ENCODE peak calls at places on chromosomes 11 and 22, in eight cellular contexts. C, E, L, F, T, R, U and M are unnamed samples.

GRCh38 chr11:71185411-71185810 is 67.0 kb downstream of the SHANK2 start:
- DNase-seq in C (no peak), E (no peak), L (no peak), F (no peak), T (no peak), R (no peak), U (no peak), M (no peak)

GRCh38 chr11:3183523-3183922 is 18.4 kb upstream of the OSBPL5 start:
- DNase-seq in C (no peak), E (no peak), L (no peak), F (no peak), T (no peak), R (no peak), U (no peak), M (no peak)

GRCh38 chr11:83124631-83125424 is 32.1 kb upstream of the PCF11 start:
- DNase-seq in C (no peak), E (no peak), L (no peak), F (no peak), T (no peak), R (no peak), U (no peak), M (no peak)

GRCh38 chr11:60377737-60378136 is 595 bp upstream of the MS4A7 start:
- DNase-seq in C (no peak), E (peak), L (no peak), F (no peak), T (no peak), R (no peak), U (no peak), M (no peak)

GRCh38 chr11:64558065-64558745 is 32.8 kb upstream of the SLC22A12 start:
- DNase-seq in C (no peak), E (no peak), L (no peak), F (no peak), T (peak), R (no peak), U (no peak), M (no peak)

GRCh38 chr11:45022294-45023064 is 71.8 kb upstream of the TP53I11 start:
- DNase-seq in C (no peak), E (no peak), L (no peak), F (no peak), T (peak), R (no peak), U (no peak), M (no peak)

GRCh38 chr22:49815641-49816071 is 12.0 kb downstream of the BRD1 start:
- DNase-seq in C (no peak), E (no peak), L (peak), F (no peak), T (no peak), R (no peak), U (no peak), M (no peak)

GRCh38 chr11:117857734-117858369 is 18.6 kb downstream of the FXYD6 start:
- DNase-seq in C (no peak), E (no peak), L (no peak), F (no peak), T (no peak), R (no peak), U (no peak), M (no peak)

GRCh38 chr11:88352139-88352538 is 14.6 kb upstream of the CTSC start:
- DNase-seq in C (no peak), E (no peak), L (no peak), F (no peak), T (no peak), R (no peak), U (no peak), M (no peak)

GRCh38 chr22:40332319-40332781 is 13.9 kb upstream of the ADSL start:
- DNase-seq in C (no peak), E (no peak), L (no peak), F (no peak), T (no peak), R (no peak), U (no peak), M (no peak)

GRCh38 chr11:64870893-64871849 is 7.2 kb downstream of the EHD1 start:
- DNase-seq in C (no peak), E (no peak), L (no peak), F (no peak), T (no peak), R (no peak), U (no peak), M (no peak)

GRCh38 chr11:117282956-117283355 is 8.2 kb upstream of the BACE1-AS start:
- DNase-seq in C (no peak), E (no peak), L (no peak), F (no peak), T (no peak), R (no peak), U (no peak), M (no peak)

GRCh38 chr11:35798423-35798822 is 135.8 kb downstream of the TRIM44 start:
- DNase-seq in C (no peak), E (no peak), L (no peak), F (no peak), T (no peak), R (no peak), U (no peak), M (no peak)

GRCh38 chr11:67373916-67374570 is 645 bp upstream of the CLCF1 start:
- DNase-seq in C (no peak), E (peak), L (peak), F (no peak), T (peak), R (no peak), U (peak), M (no peak)

GRCh38 chr22:27690596-27690995 is 111.0 kb downstream of the MN1 start:
- DNase-seq in C (no peak), E (no peak), L (no peak), F (no peak), T (no peak), R (no peak), U (no peak), M (no peak)

GRCh38 chr11:79066456-79067354 is 374.1 kb downstream of the TENM4 start:
- DNase-seq in C (no peak), E (no peak), L (no peak), F (no peak), T (peak), R (no peak), U (no peak), M (no peak)

GRCh38 chr22:25027959-25028840 is 75.7 kb downstream of the KIAA1671 start:
- DNase-seq in C (no peak), E (peak), L (no peak), F (no peak), T (peak), R (no peak), U (no peak), M (no peak)

GRCh38 chr11:697028-697491 is 1.4 kb downstream of the TMEM80 start:
- DNase-seq in C (no peak), E (no peak), L (no peak), F (no peak), T (no peak), R (no peak), U (peak), M (no peak)

GRCh38 chr11:113161671-113162589 is 152.5 kb upstream of the TTC12 start:
- DNase-seq in C (no peak), E (no peak), L (no peak), F (no peak), T (no peak), R (peak), U (no peak), M (no peak)

GRCh38 chr11:1295086-1295485 is 14.3 kb downstream of the TOLLIP start:
- DNase-seq in C (no peak), E (no peak), L (no peak), F (no peak), T (no peak), R (no peak), U (no peak), M (no peak)

GRCh38 chr22:32842486-32842885 is 41.0 kb downstream of the TIMP3 start:
- DNase-seq in C (no peak), E (no peak), L (no peak), F (no peak), T (no peak), R (no peak), U (no peak), M (no peak)